ENCODE peak calls at places on chromosomes 16 and 17, in seven cellular contexts. W is PC-9, Z is endodermal cell, B is neuronal stem cell, N is SJCRH30, X is brain microvascular endothelial cell, C is left ventricle myocardium inferior. V is an unnamed sample.
A peak's percentile ranks its signal among the peaks of the same experiment; 100 is the strongest.

GRCh38 chr17:70168044-70168978 is 1.0 kb upstream of the KCNJ2 start:
- DNase-seq in W (no peak), Z (peak; percentile 92), B (peak; percentile 51), N (no peak), X (peak; percentile 48), C (peak; percentile 59), V (no peak)

GRCh38 chr16:70805380-70805779 is 4.4 kb upstream of the VAC14 start:
- DNase-seq in W (no peak), Z (no peak), B (no peak), N (no peak), X (no peak), C (no peak), V (no peak)

GRCh38 chr17:42378597-42379594 is 9.3 kb downstream of the STAT3 start:
- DNase-seq in W (no peak), Z (no peak), B (no peak), N (no peak), X (no peak), C (no peak), V (peak; percentile 41)

GRCh38 chr17:57657211-57657610 is 87.9 kb downstream of the CCDC182 start:
- DNase-seq in W (no peak), Z (no peak), B (no peak), N (no peak), X (no peak), C (no peak), V (no peak)

GRCh38 chr17:8051831-8052230 is 13.0 kb downstream of the ALOX15B start:
- DNase-seq in W (no peak), Z (no peak), B (no peak), N (no peak), X (no peak), C (no peak), V (no peak)

GRCh38 chr16:75089486-75090202 is 26.9 kb downstream of the LDHD start:
- DNase-seq in W (no peak), Z (no peak), B (no peak), N (no peak), X (no peak), C (no peak), V (no peak)

GRCh38 chr17:68390888-68391545 is 66.3 kb downstream of the WIPI1 start:
- DNase-seq in W (no peak), Z (peak; percentile 40), B (no peak), N (no peak), X (no peak), C (no peak), V (no peak)

GRCh38 chr17:59842901-59843652 is 49.7 kb downstream of the TUBD1 start:
- DNase-seq in W (peak; percentile 71), Z (peak; percentile 68), B (no peak), N (no peak), X (peak; percentile 95), C (no peak), V (peak; percentile 44)

GRCh38 chr17:7803981-7804380 is 30.0 kb upstream of the KDM6B start:
- DNase-seq in W (peak; percentile 12), Z (peak; percentile 67), B (no peak), N (no peak), X (no peak), C (no peak), V (peak; percentile 44)

DNA sequence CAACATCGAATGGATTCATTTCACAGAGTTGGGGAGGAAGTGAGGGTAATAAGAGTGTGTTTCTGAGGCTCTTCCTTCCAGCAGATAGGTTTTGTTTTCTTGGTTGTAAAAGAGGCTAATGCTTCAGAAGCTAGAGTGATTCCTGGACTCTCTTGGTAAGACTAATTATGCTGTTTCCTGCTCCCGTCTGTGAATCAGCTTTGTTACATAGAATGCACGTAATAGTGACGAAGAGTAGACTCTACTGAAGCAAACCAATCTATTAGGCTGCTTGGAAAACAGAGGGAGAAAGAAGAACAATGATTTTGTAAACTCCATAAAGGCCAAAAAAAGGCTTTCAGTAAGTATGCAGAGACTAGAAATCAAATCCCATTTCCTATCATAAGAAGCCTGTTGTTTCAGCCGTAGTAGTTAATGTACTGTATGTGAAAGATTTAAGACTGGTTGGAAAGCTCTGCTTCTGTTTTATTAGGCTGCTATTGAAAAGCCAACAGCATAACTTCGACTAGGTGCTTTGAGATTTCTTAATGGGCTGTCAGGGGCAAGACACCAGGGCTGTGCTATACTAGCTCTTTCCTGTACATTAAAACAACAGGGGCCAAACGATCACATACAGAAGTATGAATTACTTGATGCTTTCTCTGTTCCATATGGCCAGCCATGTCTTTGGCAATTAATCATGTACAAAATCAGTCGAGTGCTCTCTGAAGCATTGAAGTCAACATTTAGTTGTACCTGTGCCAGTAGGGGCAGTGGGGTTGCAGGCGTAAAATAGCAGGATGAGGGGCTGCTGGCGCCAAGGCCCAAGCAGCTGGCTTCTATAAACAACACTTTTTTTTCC is 219.1 kb downstream of the FTO start:
- DNase-seq in W (no peak), Z (no peak), B (no peak), N (no peak), X (no peak), C (no peak), V (no peak)
- H3K27ac ChIP-seq in W (no peak overlapping the region), Z (peak overlapping the region; percentile 19), B (no peak overlapping the region), N (no peak overlapping the region), X (no peak overlapping the region), C (no peak overlapping the region), V (no peak overlapping the region)

GRCh38 chr16:11629071-11630030 is 38.9 kb upstream of the SNN start:
- DNase-seq in W (no peak), Z (no peak), B (no peak), N (peak; percentile 24), X (peak; percentile 27), C (peak; percentile 41), V (no peak)
- H3K27ac ChIP-seq in W (peak overlapping the region; percentile 98), Z (no peak overlapping the region), B (no peak overlapping the region), N (no peak overlapping the region), X (no peak overlapping the region), C (peak overlapping the region; percentile 72), V (peak overlapping the region; percentile 100)

GRCh38 chr17:2064980-2065785 is 10.3 kb downstream of the HIC1 start:
- DNase-seq in W (no peak), Z (peak; percentile 97), B (no peak), N (peak; percentile 52), X (peak; percentile 77), C (no peak), V (no peak)
- H3K27ac ChIP-seq in W (no peak overlapping the region), Z (no peak overlapping the region), B (no peak overlapping the region), N (no peak overlapping the region), X (peak overlapping the region; percentile 89), C (peak overlapping the region; percentile 96), V (peak overlapping the region; percentile 51)

DNA sequence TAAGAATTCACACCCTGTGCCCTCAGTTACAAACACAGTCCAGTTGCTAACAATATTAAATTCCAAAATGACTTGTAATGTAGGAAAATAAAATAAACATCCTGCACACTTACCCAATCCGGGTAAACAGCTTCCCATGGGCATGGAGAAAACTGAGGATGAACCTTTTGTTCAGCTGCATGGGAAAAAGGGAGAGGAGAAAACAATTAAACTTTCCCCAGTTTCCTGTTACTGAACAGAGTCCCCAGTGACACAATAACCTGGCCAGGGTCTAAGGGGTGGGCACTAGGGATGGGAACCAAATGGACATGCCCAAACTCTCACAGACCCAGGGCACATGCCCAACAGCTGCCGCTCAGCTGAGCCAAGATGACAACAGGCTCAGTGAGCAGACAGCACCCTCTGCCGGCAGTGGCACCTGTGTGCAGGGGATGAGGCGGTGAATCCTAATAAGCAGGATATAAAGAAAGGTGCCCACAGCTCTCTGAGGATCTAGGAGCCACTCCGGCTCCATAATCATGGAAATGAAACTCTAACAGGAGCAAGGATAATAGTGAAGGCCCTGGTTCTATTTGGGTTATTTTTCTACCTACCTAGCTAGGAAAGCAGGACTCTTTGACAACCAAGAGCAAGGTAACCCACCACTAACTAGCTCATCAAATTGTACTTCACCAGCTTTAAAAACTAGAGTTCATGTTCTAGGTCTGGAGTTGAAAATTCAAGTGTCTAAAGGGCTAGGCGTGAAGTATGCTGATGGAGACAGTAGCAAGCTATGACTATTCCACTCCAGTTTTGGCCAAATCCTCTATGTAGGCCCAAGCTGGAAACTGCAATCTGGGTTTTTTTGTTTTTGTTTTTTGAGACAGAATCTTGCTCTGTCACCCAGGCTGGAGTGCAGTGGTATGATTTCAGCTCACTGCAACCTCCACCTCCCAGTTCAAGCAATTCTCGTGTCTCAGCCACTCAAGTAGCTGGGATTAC is 58.8 kb downstream of the SMG6 start:
- DNase-seq in W (peak; percentile 76), Z (peak; percentile 96), B (peak; percentile 64), N (peak; percentile 69), X (peak; percentile 80), C (peak; percentile 84), V (peak; percentile 82)
- H3K27ac ChIP-seq in W (no peak overlapping the region), Z (no peak overlapping the region), B (no peak overlapping the region), N (no peak overlapping the region), X (peak overlapping the region; percentile 85), C (peak overlapping the region; percentile 79), V (no peak overlapping the region)

DNA sequence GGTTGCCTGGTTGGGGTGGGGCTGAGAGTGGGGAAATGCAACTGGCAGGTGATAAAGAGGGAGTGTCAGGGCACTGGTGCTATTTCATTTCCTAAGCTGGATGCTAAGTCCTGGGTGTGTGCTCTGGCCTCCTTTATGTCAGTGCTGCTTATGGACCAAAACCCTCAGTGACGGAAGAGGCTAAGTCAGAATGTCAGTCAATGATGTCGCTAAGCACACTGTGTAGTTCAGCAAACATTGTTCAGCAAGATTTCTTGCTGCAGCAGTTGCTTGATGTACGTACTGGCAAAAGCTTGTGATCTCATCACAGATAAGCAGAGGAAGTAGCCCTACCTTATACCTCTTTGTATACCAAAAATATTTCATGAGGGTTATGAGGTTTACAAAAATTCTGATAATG is 16.5 kb upstream of the FLCN start:
- DNase-seq in W (no peak), Z (no peak), B (no peak), N (no peak), X (no peak), C (no peak), V (no peak)
- H3K27ac ChIP-seq in W (no peak overlapping the region), Z (no peak overlapping the region), B (no peak overlapping the region), N (no peak overlapping the region), X (no peak overlapping the region), C (no peak overlapping the region), V (no peak overlapping the region)

DNA sequence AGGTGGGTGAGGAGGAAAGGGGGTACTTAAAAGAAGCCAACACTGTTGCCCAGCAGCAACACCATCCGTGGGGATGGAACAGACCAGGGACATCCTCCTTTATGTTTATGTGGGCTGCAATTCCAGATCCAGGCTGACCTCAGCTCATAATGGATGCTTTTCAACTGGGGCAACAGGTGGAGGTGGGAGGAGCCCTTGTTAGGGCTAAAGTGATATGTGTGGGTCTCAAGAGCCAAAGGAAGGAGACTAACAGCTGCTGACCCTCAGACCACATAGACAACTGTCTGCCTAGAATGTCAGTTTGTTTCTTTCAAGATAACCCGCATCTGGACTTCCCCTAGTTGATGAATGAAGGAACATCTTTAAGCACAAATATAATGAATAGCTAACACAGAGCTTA is 2.0 kb upstream of the INPP5K start:
- DNase-seq in W (no peak), Z (no peak), B (no peak), N (peak; percentile 50), X (no peak), C (no peak), V (no peak)
- H3K27ac ChIP-seq in W (no peak overlapping the region), Z (no peak overlapping the region), B (no peak overlapping the region), N (peak overlapping the region; percentile 27), X (no peak overlapping the region), C (no peak overlapping the region), V (peak overlapping the region; percentile 20)

V was measured in RWPE1.